ENCODE peak calls at places on chromosomes 13 and 19, in eight cellular contexts. E is A549, J is endothelial cell of umbilical vein, Q is HCT116, U is HepG2, H is GM12878, B is H1, V is K562. I is an unnamed sample.

GRCh38 chr13:22187329-22187728 is 516.5 kb downstream of the FGF9 start:
- DNase-seq in J (no peak), H (no peak), E (no peak), Q (no peak), V (no peak), B (no peak), U (no peak), I (no peak)

GRCh38 chr19:7482584-7483439 is 6.0 kb downstream of the PEX11G start:
- DNase-seq in E (no peak), V (peak), U (no peak), J (no peak), B (peak), Q (peak), H (no peak), I (no peak)

GRCh38 chr13:41645313-41645712 is 188.0 kb downstream of the RGCC start:
- DNase-seq in Q (no peak), E (no peak), J (peak), H (no peak), V (no peak), U (peak), B (no peak), I (no peak)

GRCh38 chr19:33296473-33297060 is 5.8 kb downstream of the CEBPA start:
- DNase-seq in J (no peak), Q (no peak), B (no peak), U (no peak), H (no peak), E (no peak), V (no peak), I (no peak)

GRCh38 chr13:44305216-44305615 is 68.4 kb upstream of the SERP2 start:
- DNase-seq in E (no peak), U (no peak), V (no peak), B (no peak), Q (peak), J (no peak), H (no peak), I (no peak)

GRCh38 chr13:27043013-27043412 is 128.6 kb downstream of the USP12 start:
- DNase-seq in J (peak), U (peak), H (no peak), V (no peak), Q (peak), B (peak), E (peak), I (peak)

GRCh38 chr13:113597386-113598080 is 13.0 kb downstream of the TFDP1 start:
- DNase-seq in J (no peak), Q (no peak), B (no peak), U (no peak), E (no peak), V (no peak), H (no peak), I (no peak)

GRCh38 chr13:40789275-40790231 is at the start of gene SLC25A15:
- DNase-seq in H (no peak), J (peak), V (peak), E (peak), B (peak), Q (peak), U (peak), I (peak)

GRCh38 chr13:89822467-89822866 is 1525.0 kb upstream of the MIR17HG start:
- DNase-seq in Q (no peak), E (no peak), B (no peak), U (no peak), H (no peak), J (no peak), V (no peak), I (no peak)

GRCh38 chr19:36213793-36214387 is 575 bp downstream of the ZNF565 start:
- DNase-seq in V (peak), E (peak), B (no peak), H (no peak), U (no peak), Q (no peak), J (no peak), I (no peak)

DNA sequence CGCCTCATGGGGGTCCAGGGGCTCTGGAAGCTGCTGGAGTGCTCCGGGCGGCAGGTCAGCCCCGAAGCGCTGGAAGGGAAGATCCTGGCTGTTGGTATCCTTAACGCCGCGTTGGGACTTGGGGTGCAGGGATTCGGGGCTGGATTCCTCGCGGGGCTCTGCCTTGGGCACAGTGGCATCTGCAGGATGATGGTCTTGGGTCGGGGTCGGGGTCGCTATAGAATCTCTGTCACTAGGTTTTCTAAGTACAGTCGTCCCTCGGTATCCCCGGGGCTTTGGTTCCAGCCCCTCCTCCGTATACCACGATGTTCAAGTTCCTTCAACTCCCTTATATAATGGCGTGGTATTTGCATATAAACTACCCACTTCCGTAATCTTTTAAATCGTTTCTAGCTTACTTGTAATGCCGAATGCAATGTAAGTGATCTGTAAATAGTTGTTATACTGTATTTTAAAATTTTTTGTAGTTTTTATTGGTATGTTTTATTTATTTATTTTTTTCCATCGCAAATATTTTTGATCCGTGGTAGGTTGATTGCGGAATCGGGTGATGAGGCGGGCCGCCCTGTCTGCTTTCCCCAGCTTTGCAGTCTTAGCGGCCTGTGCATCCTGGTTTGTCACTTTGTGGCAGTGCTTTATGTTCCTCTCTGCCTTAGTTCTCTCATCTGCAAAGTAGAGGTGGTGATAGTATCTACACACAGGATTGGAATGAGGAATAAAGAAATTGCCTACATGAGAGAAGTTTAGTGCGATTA is 606 bp downstream of the ERCC5 start:
- DNase-seq in J (peak), U (peak), Q (peak), V (no peak), H (no peak), B (no peak), E (peak), I (peak)
- TF ChIP-seq MAX in J (no peak), U (no peak), Q (peak), V (no peak), H (peak), B (no peak), E (no peak), I (peak)

DNA sequence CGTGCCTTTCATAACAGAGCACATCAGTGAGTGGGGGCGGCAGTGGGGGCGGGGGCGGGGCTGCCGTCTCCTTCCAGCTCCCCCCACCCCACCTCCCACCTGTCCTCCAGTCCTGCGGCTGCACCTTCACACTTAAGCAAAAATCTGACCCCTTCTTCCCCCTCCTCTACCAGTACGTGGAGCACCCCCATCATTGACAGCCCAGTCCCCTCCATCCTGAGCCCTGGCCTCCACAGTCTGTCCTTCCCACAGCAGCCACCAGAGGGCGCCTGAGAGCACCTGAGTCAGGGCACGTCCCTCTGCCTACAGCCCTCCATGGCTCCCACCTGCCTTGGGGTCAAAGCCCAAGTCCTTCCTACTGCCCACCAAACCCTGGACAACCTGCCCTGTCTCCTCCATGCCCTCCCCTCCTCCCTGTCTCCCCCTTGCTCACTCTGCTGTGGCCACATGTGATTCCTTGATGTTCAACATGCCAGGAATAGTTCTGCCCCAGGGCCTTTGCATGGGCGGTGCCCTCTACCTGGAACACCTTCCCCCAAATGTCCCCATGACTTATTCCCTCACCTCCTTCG is 4.0 kb downstream of the EBI3 start:
- DNase-seq in J (no peak), E (no peak), B (peak), H (no peak), Q (peak), V (peak), U (peak), I (peak)
- TF ChIP-seq POLR2A in J (no peak), E (no peak), B (no peak), H (no peak), Q (no peak), V (no peak), U (no peak), I (no peak)

DNA sequence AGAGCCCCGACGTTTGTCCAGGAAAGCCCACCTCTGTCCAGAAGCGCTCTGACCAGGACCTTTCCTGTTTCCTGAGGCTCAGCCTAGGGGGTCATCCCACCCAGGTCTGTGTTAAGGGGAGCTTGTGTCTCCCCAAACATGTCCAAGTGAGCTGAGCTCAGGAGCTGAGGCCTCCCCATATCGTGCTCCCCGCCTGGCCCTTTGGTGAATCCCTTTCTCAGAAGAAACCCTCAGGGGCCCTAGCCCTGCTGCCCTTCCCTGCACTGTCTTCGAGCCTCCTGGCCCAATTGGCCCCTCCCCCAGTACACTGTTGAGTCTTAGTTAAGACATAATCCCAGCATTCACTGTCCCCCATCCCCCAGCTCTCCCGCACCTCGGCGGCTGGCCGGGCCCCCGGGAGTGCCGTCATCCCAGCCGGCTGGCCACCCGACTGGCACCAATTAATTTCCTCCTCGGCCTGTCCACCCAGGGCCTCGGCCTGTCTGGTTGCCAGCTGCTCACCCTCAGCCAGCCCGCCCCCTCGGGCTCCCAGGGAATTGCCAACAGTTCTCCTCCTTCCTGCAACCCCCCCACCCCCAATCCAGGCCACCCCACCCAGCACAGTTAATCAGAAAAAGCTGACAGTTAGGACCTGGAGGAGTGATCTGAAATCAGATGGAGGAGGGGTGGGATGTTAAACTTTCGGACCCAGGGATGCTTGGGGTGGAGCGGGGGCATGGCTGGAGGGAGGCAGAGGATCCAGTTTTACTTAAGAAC is 13.6 kb downstream of the IER2 start:
- DNase-seq in V (peak), Q (no peak), E (no peak), B (peak), H (no peak), J (peak), U (peak), I (peak)
- TF ChIP-seq MAX in V (no peak), Q (no peak), E (no peak), B (peak), H (no peak), J (no peak), U (no peak), I (no peak)

DNA sequence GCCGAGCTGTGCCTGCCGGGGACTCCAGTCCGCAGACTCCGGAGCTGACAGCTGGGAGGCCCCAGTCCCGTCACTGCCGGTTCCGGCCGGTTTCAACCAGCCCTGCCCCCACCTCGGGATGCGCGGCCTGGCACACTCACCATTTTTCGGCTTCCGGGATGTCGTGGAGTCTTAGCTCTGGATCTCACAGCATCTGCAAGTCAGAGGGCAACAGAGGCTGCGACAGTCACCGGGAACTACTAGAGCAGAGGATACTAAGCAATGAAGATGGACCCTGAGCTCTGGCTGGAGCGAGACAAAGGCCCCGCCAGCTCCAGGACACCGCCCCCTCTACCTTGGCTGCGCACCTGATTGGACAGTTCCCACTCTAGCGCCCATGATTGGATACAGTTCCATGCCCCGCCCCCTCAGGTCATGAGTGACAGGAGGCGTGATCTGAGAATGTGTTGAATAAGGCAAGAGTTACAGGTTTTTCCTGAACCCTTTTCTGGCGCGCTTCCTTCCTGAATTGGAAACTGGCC is at the start of gene ZNF682:
- DNase-seq in E (no peak), H (no peak), B (peak), J (peak), U (peak), V (peak), Q (no peak), I (peak)
- TF ChIP-seq POLR2A in E (no peak), H (peak), B (peak), J (no peak), U (peak), V (no peak), Q (no peak), I (no peak)